ENCODE peak calls at places on chromosomes 13 and 19, in four cellular contexts. One of them, this sample, is unnamed.
A peak's percentile ranks its signal among the peaks of the same experiment; 100 is the strongest.

GRCh38 chr13:50309872-50310594 is 294.8 kb downstream of the KCNRG start:
- DNase-seq in T-helper 9 cell: no peak
- DNase-seq in PC-3: no peak
- DNase-seq in mesenchymal stem cell: peak; percentile 16
- DNase-seq in this sample: no peak

GRCh38 chr13:112105884-112106283 is 38.9 kb downstream of the SOX1 start:
- DNase-seq in mesenchymal stem cell: no peak
- DNase-seq in PC-3: no peak
- DNase-seq in T-helper 9 cell: no peak
- DNase-seq in this sample: no peak

GRCh38 chr19:12680034-12680433 is 1.6 kb downstream of the DHPS start:
- DNase-seq in PC-3: no peak
- DNase-seq in T-helper 9 cell: no peak
- DNase-seq in mesenchymal stem cell: no peak
- DNase-seq in this sample: no peak

GRCh38 chr19:311813-312261 is 20.6 kb upstream of the PLPP2 start:
- DNase-seq in T-helper 9 cell: no peak
- DNase-seq in PC-3: no peak
- DNase-seq in mesenchymal stem cell: no peak
- DNase-seq in this sample: no peak

GRCh38 chr13:39820606-39821005 is 165.1 kb downstream of the COG6 start:
- DNase-seq in mesenchymal stem cell: no peak
- DNase-seq in T-helper 9 cell: no peak
- DNase-seq in PC-3: no peak
- DNase-seq in this sample: no peak

GRCh38 chr19:2199215-2199614 is 35.5 kb downstream of the DOT1L start:
- DNase-seq in PC-3: no peak
- DNase-seq in T-helper 9 cell: no peak
- DNase-seq in mesenchymal stem cell: no peak
- DNase-seq in this sample: no peak

GRCh38 chr13:80054806-80055205 is 286.1 kb downstream of the SPRY2 start:
- DNase-seq in PC-3: no peak
- DNase-seq in mesenchymal stem cell: peak; percentile 60
- DNase-seq in T-helper 9 cell: no peak
- DNase-seq in this sample: no peak

GRCh38 chr13:33722216-33722900 is 95.6 kb upstream of the RFC3 start:
- DNase-seq in PC-3: no peak
- DNase-seq in mesenchymal stem cell: peak; percentile 37
- DNase-seq in T-helper 9 cell: no peak
- DNase-seq in this sample: no peak

GRCh38 chr19:51158474-51159129 is 16.5 kb downstream of the SIGLEC7 start:
- DNase-seq in PC-3: peak; percentile 61
- DNase-seq in mesenchymal stem cell: peak; percentile 21
- DNase-seq in T-helper 9 cell: peak; percentile 67
- DNase-seq in this sample: peak; percentile 36

This sample was measured in effector memory CD4-positive, alpha-beta T cell.